ENCODE peak calls at places on chromosome 4, in nine cellular contexts. One of them, this sample, is unnamed.

GRCh38 chr4:150250998-150251651 is 172.9 kb downstream of the DCLK2 start:
- DNase-seq in naive thymus-derived CD4-positive, alpha-beta T cell: no peak
- DNase-seq in heart left ventricle: no peak
- DNase-seq in foreskin fibroblast: no peak
- DNase-seq in fibroblast of pulmonary artery: no peak
- DNase-seq in fibroblast of villous mesenchyme: no peak
- DNase-seq in suprapubic skin: no peak
- DNase-seq in hepatocyte: peak; percentile 60
- DNase-seq in GM23248: no peak
- DNase-seq in this sample: no peak

GRCh38 chr4:47798165-47798564 is 39.7 kb downstream of the CORIN start:
- DNase-seq in heart left ventricle: no peak
- DNase-seq in suprapubic skin: no peak
- DNase-seq in foreskin fibroblast: no peak
- DNase-seq in naive thymus-derived CD4-positive, alpha-beta T cell: no peak
- DNase-seq in fibroblast of villous mesenchyme: peak; percentile 33
- DNase-seq in fibroblast of pulmonary artery: no peak
- DNase-seq in hepatocyte: no peak
- DNase-seq in GM23248: no peak
- DNase-seq in this sample: no peak

GRCh38 chr4:150133605-150134004 is 55.4 kb downstream of the DCLK2 start:
- DNase-seq in GM23248: no peak
- DNase-seq in naive thymus-derived CD4-positive, alpha-beta T cell: no peak
- DNase-seq in suprapubic skin: no peak
- DNase-seq in foreskin fibroblast: no peak
- DNase-seq in heart left ventricle: no peak
- DNase-seq in hepatocyte: no peak
- DNase-seq in fibroblast of villous mesenchyme: no peak
- DNase-seq in fibroblast of pulmonary artery: no peak
- DNase-seq in this sample: no peak

GRCh38 chr4:151770154-151770553 is 9.3 kb upstream of the GATB start:
- DNase-seq in GM23248: no peak
- DNase-seq in naive thymus-derived CD4-positive, alpha-beta T cell: no peak
- DNase-seq in fibroblast of pulmonary artery: no peak
- DNase-seq in foreskin fibroblast: no peak
- DNase-seq in fibroblast of villous mesenchyme: no peak
- DNase-seq in hepatocyte: no peak
- DNase-seq in suprapubic skin: no peak
- DNase-seq in heart left ventricle: no peak
- DNase-seq in this sample: no peak

GRCh38 chr4:161252520-161253141 is 911.2 kb downstream of the FSTL5 start:
- DNase-seq in heart left ventricle: no peak
- DNase-seq in GM23248: peak; percentile 12
- DNase-seq in fibroblast of pulmonary artery: peak; percentile 11
- DNase-seq in suprapubic skin: no peak
- DNase-seq in naive thymus-derived CD4-positive, alpha-beta T cell: no peak
- DNase-seq in hepatocyte: peak; percentile 21
- DNase-seq in foreskin fibroblast: peak; percentile 1
- DNase-seq in fibroblast of villous mesenchyme: peak; percentile 2
- DNase-seq in this sample: no peak

GRCh38 chr4:124030038-124030638 is 633.5 kb downstream of the SPRY1 start:
- DNase-seq in heart left ventricle: peak; percentile 47
- DNase-seq in hepatocyte: no peak
- DNase-seq in fibroblast of villous mesenchyme: peak; percentile 36
- DNase-seq in fibroblast of pulmonary artery: no peak
- DNase-seq in GM23248: no peak
- DNase-seq in foreskin fibroblast: peak; percentile 66
- DNase-seq in naive thymus-derived CD4-positive, alpha-beta T cell: no peak
- DNase-seq in suprapubic skin: no peak
- DNase-seq in this sample: no peak

GRCh38 chr4:173088144-173088543 is 80.5 kb upstream of the GALNT7 start:
- DNase-seq in fibroblast of villous mesenchyme: no peak
- DNase-seq in fibroblast of pulmonary artery: no peak
- DNase-seq in GM23248: no peak
- DNase-seq in naive thymus-derived CD4-positive, alpha-beta T cell: no peak
- DNase-seq in heart left ventricle: no peak
- DNase-seq in hepatocyte: no peak
- DNase-seq in foreskin fibroblast: no peak
- DNase-seq in suprapubic skin: no peak
- DNase-seq in this sample: no peak

GRCh38 chr4:85482000-85482738 is 7.2 kb downstream of the ARHGAP24 start:
- DNase-seq in fibroblast of pulmonary artery: no peak
- DNase-seq in heart left ventricle: no peak
- DNase-seq in foreskin fibroblast: no peak
- DNase-seq in fibroblast of villous mesenchyme: no peak
- DNase-seq in hepatocyte: no peak
- DNase-seq in suprapubic skin: no peak
- DNase-seq in GM23248: no peak
- DNase-seq in naive thymus-derived CD4-positive, alpha-beta T cell: no peak
- DNase-seq in this sample: no peak

GRCh38 chr4:52638717-52639116 is 20.4 kb downstream of the USP46 start:
- DNase-seq in heart left ventricle: no peak
- DNase-seq in fibroblast of villous mesenchyme: no peak
- DNase-seq in suprapubic skin: no peak
- DNase-seq in hepatocyte: no peak
- DNase-seq in foreskin fibroblast: no peak
- DNase-seq in GM23248: no peak
- DNase-seq in fibroblast of pulmonary artery: no peak
- DNase-seq in naive thymus-derived CD4-positive, alpha-beta T cell: no peak
- DNase-seq in this sample: no peak

GRCh38 chr4:94544811-94545210 is 93.1 kb downstream of the PDLIM5 start:
- DNase-seq in suprapubic skin: no peak
- DNase-seq in fibroblast of villous mesenchyme: no peak
- DNase-seq in GM23248: peak; percentile 26
- DNase-seq in hepatocyte: no peak
- DNase-seq in heart left ventricle: no peak
- DNase-seq in fibroblast of pulmonary artery: peak; percentile 31
- DNase-seq in naive thymus-derived CD4-positive, alpha-beta T cell: no peak
- DNase-seq in foreskin fibroblast: peak; percentile 26
- DNase-seq in this sample: no peak

GRCh38 chr4:22848332-22848731 is 155.6 kb downstream of the GBA3 start:
- DNase-seq in foreskin fibroblast: no peak
- DNase-seq in naive thymus-derived CD4-positive, alpha-beta T cell: no peak
- DNase-seq in heart left ventricle: no peak
- DNase-seq in GM23248: no peak
- DNase-seq in suprapubic skin: no peak
- DNase-seq in hepatocyte: peak; percentile 47
- DNase-seq in fibroblast of pulmonary artery: no peak
- DNase-seq in fibroblast of villous mesenchyme: no peak
- DNase-seq in this sample: no peak

GRCh38 chr4:22850055-22850454 is 157.3 kb downstream of the GBA3 start:
- DNase-seq in GM23248: no peak
- DNase-seq in fibroblast of pulmonary artery: no peak
- DNase-seq in hepatocyte: no peak
- DNase-seq in foreskin fibroblast: no peak
- DNase-seq in naive thymus-derived CD4-positive, alpha-beta T cell: no peak
- DNase-seq in heart left ventricle: no peak
- DNase-seq in fibroblast of villous mesenchyme: no peak
- DNase-seq in suprapubic skin: no peak
- DNase-seq in this sample: no peak

DNA sequence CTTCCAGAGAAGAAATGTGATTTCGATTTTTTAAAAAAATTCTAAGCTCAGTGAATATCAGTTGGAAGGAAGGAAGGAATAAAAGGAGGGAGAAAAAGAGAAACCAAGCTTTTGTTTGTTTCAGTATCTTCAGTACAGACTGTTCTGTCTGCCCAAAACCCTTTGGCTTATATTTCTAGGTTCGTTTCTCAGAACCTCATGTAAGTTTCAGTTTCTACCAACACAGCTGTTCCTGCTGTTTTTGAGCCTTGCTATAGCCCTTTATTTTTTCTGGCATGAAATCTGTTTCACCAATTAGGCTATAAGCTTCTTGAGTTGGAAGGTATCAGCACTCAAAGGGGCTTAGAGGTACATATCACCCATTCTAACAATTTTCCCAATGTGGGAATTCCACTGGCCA is 157.9 kb downstream of the GBA3 start:
- DNase-seq in suprapubic skin: no peak
- DNase-seq in GM23248: no peak
- DNase-seq in foreskin fibroblast: no peak
- DNase-seq in heart left ventricle: no peak
- DNase-seq in naive thymus-derived CD4-positive, alpha-beta T cell: no peak
- DNase-seq in hepatocyte: no peak
- DNase-seq in fibroblast of pulmonary artery: no peak
- DNase-seq in fibroblast of villous mesenchyme: no peak
- DNase-seq in this sample: no peak
- H3K4me3 ChIP-seq in suprapubic skin: peak overlapping the region; percentile 1
- H3K4me3 ChIP-seq in GM23248: no peak overlapping the region
- H3K4me3 ChIP-seq in foreskin fibroblast: no peak overlapping the region
- H3K4me3 ChIP-seq in heart left ventricle: no peak overlapping the region
- H3K4me3 ChIP-seq in naive thymus-derived CD4-positive, alpha-beta T cell: no peak overlapping the region
- H3K4me3 ChIP-seq in hepatocyte: no peak overlapping the region
- H3K4me3 ChIP-seq in fibroblast of pulmonary artery: no peak overlapping the region
- H3K4me3 ChIP-seq in fibroblast of villous mesenchyme: no peak overlapping the region
- H3K4me3 ChIP-seq in this sample: no peak overlapping the region

GRCh38 chr4:77996076-77996475 is 61.0 kb upstream of the FRAS1 start:
- DNase-seq in fibroblast of villous mesenchyme: no peak
- DNase-seq in fibroblast of pulmonary artery: no peak
- DNase-seq in naive thymus-derived CD4-positive, alpha-beta T cell: no peak
- DNase-seq in suprapubic skin: no peak
- DNase-seq in hepatocyte: no peak
- DNase-seq in foreskin fibroblast: no peak
- DNase-seq in heart left ventricle: no peak
- DNase-seq in GM23248: no peak
- DNase-seq in this sample: no peak
- H3K4me3 ChIP-seq in fibroblast of villous mesenchyme: no peak overlapping the region
- H3K4me3 ChIP-seq in fibroblast of pulmonary artery: no peak overlapping the region
- H3K4me3 ChIP-seq in naive thymus-derived CD4-positive, alpha-beta T cell: no peak overlapping the region
- H3K4me3 ChIP-seq in suprapubic skin: no peak overlapping the region
- H3K4me3 ChIP-seq in hepatocyte: no peak overlapping the region
- H3K4me3 ChIP-seq in foreskin fibroblast: no peak overlapping the region
- H3K4me3 ChIP-seq in heart left ventricle: no peak overlapping the region
- H3K4me3 ChIP-seq in GM23248: no peak overlapping the region
- H3K4me3 ChIP-seq in this sample: no peak overlapping the region

DNA sequence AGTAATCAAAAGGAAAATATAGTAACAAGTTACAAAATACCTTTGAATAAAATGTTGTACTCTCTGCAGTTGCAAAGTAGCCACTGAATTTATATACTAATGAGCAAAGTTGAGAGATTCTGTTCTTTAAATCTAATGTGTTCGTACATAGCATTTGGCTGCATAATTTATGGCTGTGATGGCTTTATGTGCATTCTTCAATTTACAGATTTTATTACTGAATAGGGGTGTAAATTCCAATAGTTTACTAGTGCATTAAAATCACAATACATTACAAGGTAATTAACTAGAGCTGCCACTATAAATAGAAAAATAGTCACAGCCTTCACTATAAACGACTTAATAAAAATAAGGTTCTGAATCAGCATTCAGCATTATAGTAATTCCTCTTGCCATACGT is 620.0 kb downstream of the ADGRL3 start:
- DNase-seq in heart left ventricle: no peak
- DNase-seq in suprapubic skin: no peak
- DNase-seq in foreskin fibroblast: no peak
- DNase-seq in naive thymus-derived CD4-positive, alpha-beta T cell: no peak
- DNase-seq in hepatocyte: no peak
- DNase-seq in fibroblast of pulmonary artery: no peak
- DNase-seq in fibroblast of villous mesenchyme: no peak
- DNase-seq in GM23248: no peak
- DNase-seq in this sample: no peak
- H3K4me3 ChIP-seq in heart left ventricle: no peak overlapping the region
- H3K4me3 ChIP-seq in suprapubic skin: no peak overlapping the region
- H3K4me3 ChIP-seq in foreskin fibroblast: no peak overlapping the region
- H3K4me3 ChIP-seq in naive thymus-derived CD4-positive, alpha-beta T cell: no peak overlapping the region
- H3K4me3 ChIP-seq in hepatocyte: no peak overlapping the region
- H3K4me3 ChIP-seq in fibroblast of pulmonary artery: no peak overlapping the region
- H3K4me3 ChIP-seq in fibroblast of villous mesenchyme: no peak overlapping the region
- H3K4me3 ChIP-seq in GM23248: no peak overlapping the region
- H3K4me3 ChIP-seq in this sample: no peak overlapping the region

DNA sequence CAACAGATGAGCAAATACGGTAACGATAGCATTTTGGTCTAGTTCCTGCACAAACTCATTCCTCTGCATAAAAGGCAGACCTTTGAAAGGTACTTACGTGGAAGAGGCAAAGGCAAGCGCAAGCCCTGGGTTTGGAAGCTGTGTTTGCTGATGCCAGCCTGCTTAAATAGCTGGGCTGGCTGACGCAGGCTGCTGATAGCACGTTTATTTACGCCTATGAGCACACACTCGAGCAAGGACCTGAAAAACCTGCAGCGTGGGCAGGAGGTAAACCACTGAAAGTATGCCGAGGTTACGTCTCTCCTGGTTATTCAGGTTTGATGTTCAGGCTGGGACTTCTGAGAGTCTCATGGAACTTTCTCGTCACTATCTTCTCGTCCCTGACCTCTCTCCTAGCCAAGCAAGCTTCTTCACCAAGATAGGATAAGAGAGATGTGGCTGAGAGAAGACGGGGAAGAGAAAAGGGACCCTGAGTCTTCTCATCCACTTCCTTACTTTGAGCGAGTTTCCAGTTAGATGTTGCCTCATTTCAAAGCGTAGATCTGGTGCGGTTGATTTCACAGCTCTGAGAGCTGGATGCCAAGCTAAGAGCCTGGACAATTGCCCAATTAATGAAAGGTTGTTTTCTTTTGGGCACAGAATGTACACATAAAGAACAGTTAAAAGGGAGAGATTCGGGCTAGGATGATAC is at the start of gene HOPX:
- DNase-seq in naive thymus-derived CD4-positive, alpha-beta T cell: no peak
- DNase-seq in hepatocyte: peak; percentile 69
- DNase-seq in suprapubic skin: no peak
- DNase-seq in foreskin fibroblast: peak; percentile 40
- DNase-seq in heart left ventricle: peak; percentile 29
- DNase-seq in fibroblast of pulmonary artery: peak; percentile 35
- DNase-seq in GM23248: no peak
- DNase-seq in fibroblast of villous mesenchyme: peak; percentile 62
- DNase-seq in this sample: peak; percentile 13
- H3K4me3 ChIP-seq in naive thymus-derived CD4-positive, alpha-beta T cell: peak within 1 kb of the TSS; percentile 34
- H3K4me3 ChIP-seq in hepatocyte: no peak within 1 kb of the TSS
- H3K4me3 ChIP-seq in suprapubic skin: peak within 1 kb of the TSS; percentile 38
- H3K4me3 ChIP-seq in foreskin fibroblast: no peak within 1 kb of the TSS
- H3K4me3 ChIP-seq in heart left ventricle: no peak within 1 kb of the TSS
- H3K4me3 ChIP-seq in fibroblast of pulmonary artery: no peak within 1 kb of the TSS
- H3K4me3 ChIP-seq in GM23248: no peak within 1 kb of the TSS
- H3K4me3 ChIP-seq in fibroblast of villous mesenchyme: peak within 1 kb of the TSS; percentile 10
- H3K4me3 ChIP-seq in this sample: no peak within 1 kb of the TSS

This sample was measured in heart right ventricle.